ENCODE peak calls at places on chromosome 17, in four cellular contexts. Y is fibroblast of villous mesenchyme; R is stimulated activated CD4-positive, alpha-beta T cell treated with anti-CD3 and anti-CD28 coated beads, Interleukin-1b, Interleukin-23, amount 100 ng/mL, for 24 hours; C is nephron progenitor cell. Z is an unnamed sample.

GRCh38 chr17:28574536-28574935 is 2.2 kb downstream of the ALDOC start:
- DNase-seq in Y (no peak), R (no peak), C (no peak), Z (no peak)

GRCh38 chr17:54969658-54970572 is 1.4 kb downstream of the STXBP4 start:
- DNase-seq in Y (no peak), R (no peak), C (no peak), Z (no peak)

GRCh38 chr17:43003542-43004172 is 2.9 kb upstream of the IFI35 start:
- DNase-seq in Y (no peak), R (no peak), C (no peak), Z (no peak)

GRCh38 chr17:44353656-44354331 is 8.7 kb downstream of the GRN start:
- DNase-seq in Y (no peak), R (no peak), C (peak; percentile 64), Z (no peak)

GRCh38 chr17:10013360-10014112 is 108.5 kb upstream of the RCVRN start:
- DNase-seq in Y (peak; percentile 60), R (no peak), C (no peak), Z (no peak)

GRCh38 chr17:4944163-4944553 is 4.1 kb downstream of the RNF167 start:
- DNase-seq in Y (no peak), R (no peak), C (no peak), Z (no peak)

GRCh38 chr17:28326114-28326513 is 7.1 kb downstream of the TMEM97 start:
- DNase-seq in Y (no peak), R (no peak), C (no peak), Z (no peak)

GRCh38 chr17:42561908-42562844 is at the start of gene COASY:
- DNase-seq in Y (peak; percentile 98), R (peak; percentile 86), C (peak; percentile 85), Z (peak; percentile 96)

GRCh38 chr17:4584125-4584834 is at the start of gene SMTNL2:
- DNase-seq in Y (no peak), R (peak; percentile 20), C (peak; percentile 84), Z (no peak)

GRCh38 chr17:41531993-41532392 is 3.9 kb upstream of the KRT19 start:
- DNase-seq in Y (no peak), R (no peak), C (no peak), Z (no peak)

GRCh38 chr17:41792835-41793748 is 6.6 kb upstream of the JUP start:
- DNase-seq in Y (peak; percentile 95), R (no peak), C (no peak), Z (no peak)

GRCh38 chr17:47959825-47960655 is 2.4 kb upstream of the PRR15L start:
- DNase-seq in Y (no peak), R (no peak), C (no peak), Z (no peak)

GRCh38 chr17:81837641-81838040 is 2.8 kb upstream of the PPP1R27 start:
- DNase-seq in Y (peak; percentile 68), R (no peak), C (no peak), Z (no peak)

GRCh38 chr17:2435181-2435741 is 34.4 kb upstream of the MNT start:
- DNase-seq in Y (no peak), R (no peak), C (peak; percentile 30), Z (peak; percentile 48)

GRCh38 chr17:79610151-79610645 is 653 bp downstream of the RBFOX3 start:
- DNase-seq in Y (no peak), R (no peak), C (peak; percentile 35), Z (no peak)

GRCh38 chr17:57496382-57496781 is 240.1 kb downstream of the MSI2 start:
- DNase-seq in Y (no peak), R (no peak), C (no peak), Z (no peak)

GRCh38 chr17:71438631-71439146 is 682.1 kb upstream of the SOX9 start:
- DNase-seq in Y (peak; percentile 93), R (no peak), C (no peak), Z (peak; percentile 79)

GRCh38 chr17:74335529-74336062 is 9.6 kb downstream of the KIF19 start:
- DNase-seq in Y (no peak), R (no peak), C (no peak), Z (no peak)

GRCh38 chr17:61583242-61583641 is 7.8 kb downstream of the NACA2 start:
- DNase-seq in Y (peak; percentile 68), R (no peak), C (no peak), Z (peak; percentile 37)

GRCh38 chr17:58232707-58233156 is 5.7 kb upstream of the LPO start:
- DNase-seq in Y (peak; percentile 75), R (no peak), C (no peak), Z (no peak)

GRCh38 chr17:53406907-53407306 is 415.8 kb upstream of the KIF2B start:
- DNase-seq in Y (no peak), R (no peak), C (no peak), Z (no peak)

GRCh38 chr17:57986841-57987581 is 1.0 kb downstream of the VEZF1 start:
- DNase-seq in Y (peak; percentile 79), R (peak; percentile 21), C (peak; percentile 47), Z (peak; percentile 52)

GRCh38 chr17:978110-979093 is 1.2 kb downstream of the NXN start:
- DNase-seq in Y (peak; percentile 78), R (no peak), C (peak; percentile 71), Z (no peak)

GRCh38 chr17:44444735-44445105 is 55.3 kb upstream of the ITGA2B start:
- DNase-seq in Y (peak; percentile 68), R (no peak), C (no peak), Z (no peak)

GRCh38 chr17:35740997-35741931 is 9.8 kb downstream of the RASL10B start:
- DNase-seq in Y (no peak), R (no peak), C (peak; percentile 57), Z (no peak)

Z was measured in fibroblast of the conjunctiva.